ENCODE peak calls at places on chromosomes 3 and 15, in ten cellular contexts. One of them, this sample, is unnamed.

GRCh38 chr15:95192923-95193322 is 961.6 kb downstream of the MCTP2 start:
- DNase-seq in stomach: no peak
- DNase-seq in HCT116: no peak
- DNase-seq in BJ: no peak
- DNase-seq in upper lobe of right lung: no peak
- DNase-seq in kidney: no peak
- DNase-seq in K562: no peak
- DNase-seq in CD8-positive, alpha-beta T cell: no peak
- DNase-seq in OCI-LY7: no peak
- DNase-seq in HepG2: no peak
- DNase-seq in this sample: no peak

GRCh38 chr3:157531301-157531660 is 28.1 kb upstream of the VEPH1 start:
- DNase-seq in stomach: no peak
- DNase-seq in HCT116: no peak
- DNase-seq in BJ: no peak
- DNase-seq in upper lobe of right lung: no peak
- DNase-seq in kidney: no peak
- DNase-seq in K562: no peak
- DNase-seq in CD8-positive, alpha-beta T cell: no peak
- DNase-seq in OCI-LY7: no peak
- DNase-seq in HepG2: no peak
- DNase-seq in this sample: no peak

GRCh38 chr3:58672451-58672850 is 5.9 kb upstream of the FAM3D start:
- DNase-seq in stomach: peak; percentile 59
- DNase-seq in HCT116: no peak
- DNase-seq in BJ: no peak
- DNase-seq in upper lobe of right lung: no peak
- DNase-seq in kidney: no peak
- DNase-seq in K562: no peak
- DNase-seq in CD8-positive, alpha-beta T cell: no peak
- DNase-seq in OCI-LY7: no peak
- DNase-seq in HepG2: no peak
- DNase-seq in this sample: no peak

GRCh38 chr3:149332781-149333517 is 487 bp downstream of the TM4SF18 start:
- DNase-seq in stomach: no peak
- DNase-seq in HCT116: no peak
- DNase-seq in BJ: no peak
- DNase-seq in upper lobe of right lung: no peak
- DNase-seq in kidney: no peak
- DNase-seq in K562: no peak
- DNase-seq in CD8-positive, alpha-beta T cell: no peak
- DNase-seq in OCI-LY7: no peak
- DNase-seq in HepG2: no peak
- DNase-seq in this sample: no peak

GRCh38 chr3:30299674-30300423 is 306.6 kb upstream of the TGFBR2 start:
- DNase-seq in stomach: no peak
- DNase-seq in HCT116: no peak
- DNase-seq in BJ: no peak
- DNase-seq in upper lobe of right lung: no peak
- DNase-seq in kidney: no peak
- DNase-seq in K562: no peak
- DNase-seq in CD8-positive, alpha-beta T cell: no peak
- DNase-seq in OCI-LY7: no peak
- DNase-seq in HepG2: peak; percentile 48
- DNase-seq in this sample: no peak

GRCh38 chr3:148642616-148643015 is 55.1 kb upstream of the AGTR1 start:
- DNase-seq in stomach: no peak
- DNase-seq in HCT116: no peak
- DNase-seq in BJ: no peak
- DNase-seq in upper lobe of right lung: no peak
- DNase-seq in kidney: no peak
- DNase-seq in K562: no peak
- DNase-seq in CD8-positive, alpha-beta T cell: no peak
- DNase-seq in OCI-LY7: no peak
- DNase-seq in HepG2: no peak
- DNase-seq in this sample: no peak

GRCh38 chr15:65818927-65819562 is 27.0 kb upstream of the DENND4A start:
- DNase-seq in stomach: no peak
- DNase-seq in HCT116: no peak
- DNase-seq in BJ: no peak
- DNase-seq in upper lobe of right lung: no peak
- DNase-seq in kidney: no peak
- DNase-seq in K562: peak; percentile 55
- DNase-seq in CD8-positive, alpha-beta T cell: no peak
- DNase-seq in OCI-LY7: peak; percentile 70
- DNase-seq in HepG2: no peak
- DNase-seq in this sample: no peak

GRCh38 chr3:134652409-134652831 is 1.6 kb upstream of the KY start:
- DNase-seq in stomach: peak; percentile 28
- DNase-seq in HCT116: no peak
- DNase-seq in BJ: no peak
- DNase-seq in upper lobe of right lung: no peak
- DNase-seq in kidney: no peak
- DNase-seq in K562: no peak
- DNase-seq in CD8-positive, alpha-beta T cell: no peak
- DNase-seq in OCI-LY7: no peak
- DNase-seq in HepG2: no peak
- DNase-seq in this sample: peak; percentile 11

GRCh38 chr3:196232882-196233251 is 16.5 kb downstream of the SLC51A start:
- DNase-seq in stomach: no peak
- DNase-seq in HCT116: no peak
- DNase-seq in BJ: no peak
- DNase-seq in upper lobe of right lung: no peak
- DNase-seq in kidney: no peak
- DNase-seq in K562: no peak
- DNase-seq in CD8-positive, alpha-beta T cell: no peak
- DNase-seq in OCI-LY7: no peak
- DNase-seq in HepG2: no peak
- DNase-seq in this sample: no peak

GRCh38 chr15:43168192-43169107 is 16.8 kb upstream of the CCNDBP1 start:
- DNase-seq in stomach: peak; percentile 41
- DNase-seq in HCT116: no peak
- DNase-seq in BJ: no peak
- DNase-seq in upper lobe of right lung: no peak
- DNase-seq in kidney: no peak
- DNase-seq in K562: peak; percentile 30
- DNase-seq in CD8-positive, alpha-beta T cell: no peak
- DNase-seq in OCI-LY7: no peak
- DNase-seq in HepG2: no peak
- DNase-seq in this sample: peak; percentile 64

GRCh38 chr15:90665288-90666134 is 51.6 kb upstream of the BLM start:
- DNase-seq in stomach: peak; percentile 48
- DNase-seq in HCT116: peak; percentile 41
- DNase-seq in BJ: no peak
- DNase-seq in upper lobe of right lung: peak; percentile 88
- DNase-seq in kidney: peak; percentile 93
- DNase-seq in K562: peak; percentile 76
- DNase-seq in CD8-positive, alpha-beta T cell: peak; percentile 35
- DNase-seq in OCI-LY7: peak; percentile 79
- DNase-seq in HepG2: peak; percentile 21
- DNase-seq in this sample: no peak

GRCh38 chr3:34001990-34002389 is 203.6 kb downstream of the PDCD6IP start:
- DNase-seq in stomach: no peak
- DNase-seq in HCT116: no peak
- DNase-seq in BJ: no peak
- DNase-seq in upper lobe of right lung: no peak
- DNase-seq in kidney: no peak
- DNase-seq in K562: no peak
- DNase-seq in CD8-positive, alpha-beta T cell: no peak
- DNase-seq in OCI-LY7: no peak
- DNase-seq in HepG2: no peak
- DNase-seq in this sample: no peak

GRCh38 chr15:101456079-101456791 is 33.3 kb downstream of the PCSK6 start:
- DNase-seq in stomach: no peak
- DNase-seq in HCT116: no peak
- DNase-seq in BJ: no peak
- DNase-seq in upper lobe of right lung: no peak
- DNase-seq in kidney: no peak
- DNase-seq in K562: peak; percentile 73
- DNase-seq in CD8-positive, alpha-beta T cell: no peak
- DNase-seq in OCI-LY7: no peak
- DNase-seq in HepG2: no peak
- DNase-seq in this sample: no peak

GRCh38 chr3:72092778-72093177 is 307.8 kb upstream of the PROK2 start:
- DNase-seq in stomach: no peak
- DNase-seq in HCT116: no peak
- DNase-seq in BJ: no peak
- DNase-seq in upper lobe of right lung: no peak
- DNase-seq in kidney: no peak
- DNase-seq in K562: peak; percentile 43
- DNase-seq in CD8-positive, alpha-beta T cell: no peak
- DNase-seq in OCI-LY7: peak; percentile 71
- DNase-seq in HepG2: peak; percentile 6
- DNase-seq in this sample: no peak

GRCh38 chr3:46453526-46454208 is 11.0 kb downstream of the LTF start:
- DNase-seq in stomach: no peak
- DNase-seq in HCT116: no peak
- DNase-seq in BJ: no peak
- DNase-seq in upper lobe of right lung: no peak
- DNase-seq in kidney: no peak
- DNase-seq in K562: no peak
- DNase-seq in CD8-positive, alpha-beta T cell: no peak
- DNase-seq in OCI-LY7: no peak
- DNase-seq in HepG2: no peak
- DNase-seq in this sample: no peak
- TF ChIP-seq CTCF in stomach: no peak
- TF ChIP-seq CTCF in HCT116: no peak
- TF ChIP-seq CTCF in BJ: no peak
- TF ChIP-seq CTCF in upper lobe of right lung: no peak
- TF ChIP-seq CTCF in kidney: no peak
- TF ChIP-seq CTCF in K562: no peak
- TF ChIP-seq CTCF in CD8-positive, alpha-beta T cell: no peak
- TF ChIP-seq CTCF in OCI-LY7: no peak
- TF ChIP-seq CTCF in HepG2: no peak
- TF ChIP-seq CTCF in this sample: no peak

DNA sequence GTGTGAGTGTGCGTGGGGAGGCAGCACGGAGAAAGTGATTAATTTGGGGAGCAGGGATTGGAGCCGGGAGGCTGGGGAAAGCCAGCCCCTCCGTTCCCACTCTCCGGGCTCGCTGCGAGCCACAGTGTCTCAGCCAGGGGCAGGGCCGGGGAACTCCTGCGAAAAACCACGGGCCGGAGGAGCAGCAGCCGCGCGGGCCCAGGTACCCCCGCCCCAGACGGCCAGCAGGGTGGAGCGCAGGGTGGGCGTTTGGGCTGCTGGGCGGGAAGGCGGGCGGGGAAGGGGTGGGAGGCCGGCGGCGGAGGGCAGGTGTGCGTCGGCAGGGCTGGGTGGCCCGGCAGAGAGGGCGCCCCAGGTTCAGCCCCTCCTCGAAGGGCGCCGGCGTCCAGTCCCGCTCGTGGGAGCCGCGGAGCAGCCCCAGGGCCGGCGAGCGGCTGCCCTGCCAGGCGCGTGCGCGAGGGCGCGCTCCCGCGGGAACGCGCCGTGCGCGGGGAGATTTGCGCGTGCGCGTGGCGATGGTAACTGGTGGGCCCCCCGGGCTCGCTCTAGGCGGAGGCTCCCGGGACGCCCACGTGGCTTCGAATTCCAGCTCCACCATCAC is 1.4 kb downstream of the CHL1 start:
- DNase-seq in stomach: no peak
- DNase-seq in HCT116: no peak
- DNase-seq in BJ: no peak
- DNase-seq in upper lobe of right lung: peak; percentile 45
- DNase-seq in kidney: peak; percentile 75
- DNase-seq in K562: no peak
- DNase-seq in CD8-positive, alpha-beta T cell: no peak
- DNase-seq in OCI-LY7: no peak
- DNase-seq in HepG2: no peak
- DNase-seq in this sample: no peak
- H3K4me3 ChIP-seq in stomach: peak overlapping the region; percentile 49
- H3K4me3 ChIP-seq in HCT116: no peak overlapping the region
- H3K4me3 ChIP-seq in BJ: no peak overlapping the region
- H3K4me3 ChIP-seq in upper lobe of right lung: peak overlapping the region; percentile 52
- H3K4me3 ChIP-seq in kidney: peak overlapping the region; percentile 71
- H3K4me3 ChIP-seq in K562: no peak overlapping the region
- H3K4me3 ChIP-seq in CD8-positive, alpha-beta T cell: no peak overlapping the region
- H3K4me3 ChIP-seq in OCI-LY7: no peak overlapping the region
- H3K4me3 ChIP-seq in HepG2: no peak overlapping the region
- H3K4me3 ChIP-seq in this sample: no peak overlapping the region

DNA sequence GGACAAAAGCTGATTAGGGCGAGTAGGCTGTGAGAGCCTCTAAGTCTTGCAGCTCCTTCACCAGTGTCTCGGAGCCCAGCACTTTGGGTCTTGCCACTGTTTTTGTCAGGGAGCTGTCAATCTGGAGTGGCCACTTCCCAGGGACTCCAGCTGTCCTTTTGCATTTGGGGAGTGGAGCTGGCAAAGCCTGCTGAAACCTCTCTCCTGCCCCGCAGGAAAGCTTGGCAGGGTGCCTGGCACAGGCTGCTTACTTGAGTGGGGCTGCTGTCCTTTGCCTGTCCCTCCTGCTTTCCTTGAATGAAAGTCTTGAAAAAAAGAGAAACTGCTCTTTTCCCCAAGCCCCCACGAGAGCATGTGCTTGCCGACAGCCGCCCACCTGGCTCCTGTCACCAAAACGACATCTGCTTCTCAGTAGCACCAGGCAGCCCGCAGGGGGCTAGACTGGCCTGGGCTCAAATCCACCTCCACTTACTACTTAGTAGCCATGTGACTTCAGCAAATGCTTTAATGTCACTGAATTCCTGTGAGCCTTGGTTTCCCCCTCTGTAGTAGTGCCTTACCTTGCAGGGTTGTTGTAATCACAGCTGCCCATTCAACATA is 13.7 kb downstream of the USP13 start:
- DNase-seq in stomach: peak; percentile 38
- DNase-seq in HCT116: no peak
- DNase-seq in BJ: no peak
- DNase-seq in upper lobe of right lung: peak; percentile 87
- DNase-seq in kidney: no peak
- DNase-seq in K562: no peak
- DNase-seq in CD8-positive, alpha-beta T cell: no peak
- DNase-seq in OCI-LY7: no peak
- DNase-seq in HepG2: no peak
- DNase-seq in this sample: no peak
- TF ChIP-seq CTCF in stomach: no peak
- TF ChIP-seq CTCF in HCT116: no peak
- TF ChIP-seq CTCF in BJ: no peak
- TF ChIP-seq CTCF in upper lobe of right lung: no peak
- TF ChIP-seq CTCF in kidney: no peak
- TF ChIP-seq CTCF in K562: no peak
- TF ChIP-seq CTCF in CD8-positive, alpha-beta T cell: no peak
- TF ChIP-seq CTCF in OCI-LY7: no peak
- TF ChIP-seq CTCF in HepG2: no peak
- TF ChIP-seq CTCF in this sample: no peak

DNA sequence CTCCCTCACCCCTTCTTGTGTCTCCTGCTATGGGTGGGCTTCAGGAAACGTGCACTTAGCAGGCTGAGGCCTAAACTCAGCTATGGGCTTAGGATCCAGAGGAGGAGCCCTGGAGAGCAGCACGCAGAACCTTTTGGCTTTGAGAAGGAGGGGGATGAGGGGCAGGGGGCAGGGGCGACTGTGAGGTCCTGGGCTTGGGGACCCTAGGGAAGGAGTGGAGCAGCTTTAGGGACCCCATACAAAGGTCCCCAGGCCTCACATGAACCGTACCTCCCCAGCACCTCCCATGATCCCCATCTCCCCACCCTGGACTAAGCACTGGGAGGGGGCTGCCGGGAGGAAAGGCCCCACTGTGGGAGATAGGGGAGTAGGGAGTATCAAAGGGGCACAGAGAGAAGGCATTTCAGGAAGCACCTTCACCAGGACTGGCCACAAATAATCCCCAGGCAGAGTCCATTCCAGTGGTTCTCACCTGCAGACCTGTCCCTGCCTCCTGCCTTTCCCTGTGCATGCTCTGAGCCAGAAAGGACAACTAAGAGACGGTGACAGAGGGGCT is 62.0 kb upstream of the KLF13 start:
- DNase-seq in stomach: peak; percentile 24
- DNase-seq in HCT116: no peak
- DNase-seq in BJ: no peak
- DNase-seq in upper lobe of right lung: peak; percentile 49
- DNase-seq in kidney: no peak
- DNase-seq in K562: no peak
- DNase-seq in CD8-positive, alpha-beta T cell: no peak
- DNase-seq in OCI-LY7: no peak
- DNase-seq in HepG2: no peak
- DNase-seq in this sample: no peak
- H3K4me3 ChIP-seq in stomach: no peak overlapping the region
- H3K4me3 ChIP-seq in HCT116: no peak overlapping the region
- H3K4me3 ChIP-seq in BJ: no peak overlapping the region
- H3K4me3 ChIP-seq in upper lobe of right lung: no peak overlapping the region
- H3K4me3 ChIP-seq in kidney: no peak overlapping the region
- H3K4me3 ChIP-seq in K562: no peak overlapping the region
- H3K4me3 ChIP-seq in CD8-positive, alpha-beta T cell: no peak overlapping the region
- H3K4me3 ChIP-seq in OCI-LY7: peak overlapping the region; percentile 10
- H3K4me3 ChIP-seq in HepG2: peak overlapping the region; percentile 69
- H3K4me3 ChIP-seq in this sample: no peak overlapping the region

This sample was measured in LNCaP clone FGC.